ENCODE peak calls at places on chromosomes 5 and 9, in four cellular contexts. U is AG04450, T is aorta, I is Panc1. R is an unnamed sample.

GRCh38 chr9:37528652-37529072 is 42.9 kb downstream of the POLR1E start:
- DNase-seq in U (no peak), T (no peak), I (no peak), R (peak; percentile 69)

GRCh38 chr9:16532272-16532671 is 338.2 kb downstream of the BNC2 start:
- DNase-seq in U (no peak), I (no peak), T (no peak), R (no peak)

GRCh38 chr9:69542942-69543704 is 129.0 kb downstream of the APBA1 start:
- DNase-seq in U (no peak), T (no peak), I (no peak), R (no peak)

GRCh38 chr5:160108124-160108523 is 11.1 kb downstream of the PWWP2A start:
- DNase-seq in U (no peak), T (no peak), I (no peak), R (no peak)

GRCh38 chr9:111661802-111662491 is 542 bp downstream of the GNG10 start:
- DNase-seq in T (peak; percentile 86), I (no peak), U (no peak), R (no peak)

GRCh38 chr5:153552886-153553285 is 62.4 kb downstream of the GRIA1 start:
- DNase-seq in T (no peak), U (no peak), I (no peak), R (no peak)

GRCh38 chr9:89039092-89039465 is 47.8 kb downstream of the S1PR3 start:
- DNase-seq in I (no peak), T (no peak), U (no peak), R (no peak)

GRCh38 chr5:173932695-173933139 is 44.6 kb downstream of the CPEB4 start:
- DNase-seq in U (no peak), T (no peak), I (no peak), R (no peak)

GRCh38 chr9:123176949-123177348 is 91.4 kb downstream of the STRBP start:
- DNase-seq in T (no peak), U (no peak), I (no peak), R (no peak)

GRCh38 chr5:91329273-91329672 is 53.8 kb downstream of the ARRDC3 start:
- DNase-seq in T (no peak), I (no peak), U (no peak), R (no peak)

GRCh38 chr9:4222357-4222756 is 77.5 kb downstream of the GLIS3 start:
- DNase-seq in I (no peak), U (no peak), T (no peak), R (no peak)

GRCh38 chr5:93150311-93151012 is 430.6 kb downstream of the NR2F1-AS1 start:
- DNase-seq in I (no peak), T (no peak), U (no peak), R (peak; percentile 55)

GRCh38 chr9:118189615-118190014 is 485.4 kb downstream of the TLR4 start:
- DNase-seq in U (no peak), T (no peak), I (no peak), R (no peak)

GRCh38 chr9:122197334-122197872 is 31.4 kb downstream of the LHX6 start:
- DNase-seq in I (no peak), T (peak; percentile 16), U (no peak), R (no peak)

GRCh38 chr5:140260089-140260656 is 42.7 kb downstream of the PFDN1 start:
- DNase-seq in U (no peak), T (no peak), I (no peak), R (no peak)

GRCh38 chr5:113059232-113059805 is 82.7 kb downstream of the DCP2 start:
- DNase-seq in I (no peak), U (no peak), T (no peak), R (no peak)

GRCh38 chr9:115590016-115590415 is 472.1 kb upstream of the TNC start:
- DNase-seq in T (no peak), U (peak; percentile 88), I (no peak), R (peak; percentile 96)

GRCh38 chr5:26487553-26487952 is 550.8 kb downstream of the CDH9 start:
- DNase-seq in U (no peak), T (no peak), I (no peak), R (no peak)

GRCh38 chr9:109331353-109331752 is 10.5 kb upstream of the EPB41L4B start:
- DNase-seq in T (peak; percentile 77), I (no peak), U (no peak), R (no peak)

GRCh38 chr5:135307143-135307903 is 91.7 kb downstream of the MACROH2A1 start:
- DNase-seq in U (no peak), T (peak; percentile 45), I (no peak), R (no peak)

GRCh38 chr5:135039526-135040296 is 5.7 kb upstream of the PITX1 start:
- DNase-seq in I (no peak), U (no peak), T (peak; percentile 59), R (no peak)

GRCh38 chr5:126488362-126489065 is 65.3 kb downstream of the GRAMD2B start:
- DNase-seq in U (no peak), I (no peak), T (no peak), R (no peak)

GRCh38 chr5:133814152-133814551 is 154.3 kb downstream of the C5orf15 start:
- DNase-seq in I (no peak), T (peak; percentile 60), U (no peak), R (no peak)

GRCh38 chr9:20447291-20447690 is 175.0 kb downstream of the MLLT3 start:
- DNase-seq in I (no peak), U (no peak), T (no peak), R (no peak)

GRCh38 chr5:97764700-97765099 is 581.7 kb upstream of the RIOK2 start:
- DNase-seq in U (peak; percentile 42), I (peak; percentile 55), T (no peak), R (peak; percentile 63)

GRCh38 chr9:22210262-22210661 is 201.2 kb upstream of the CDKN2B start:
- DNase-seq in U (no peak), T (no peak), I (no peak), R (no peak)

GRCh38 chr5:76682395-76682794 is 33.5 kb upstream of the F2R start:
- DNase-seq in T (no peak), I (no peak), U (no peak), R (no peak)
- H3K27ac ChIP-seq in T (no peak overlapping the region), I (no peak overlapping the region), U (no peak overlapping the region), R (no peak overlapping the region)

DNA sequence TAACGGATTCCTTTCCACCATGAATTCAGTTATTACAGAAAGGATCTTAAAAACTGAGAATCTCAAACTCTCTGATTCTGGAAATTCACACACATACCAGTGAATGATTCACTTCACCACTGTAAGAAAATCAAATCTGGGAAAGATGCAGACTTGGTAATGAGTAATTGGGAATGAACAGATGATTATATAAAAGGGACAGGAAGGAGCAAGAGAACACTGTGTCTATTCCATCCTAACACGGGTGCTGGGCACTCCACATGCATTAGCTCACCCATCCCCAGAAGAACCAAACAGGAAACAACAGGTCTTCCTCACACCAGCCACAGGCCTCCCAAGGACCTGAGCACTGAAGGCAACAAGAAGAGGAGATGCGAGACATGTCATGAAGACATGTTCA is 74.8 kb upstream of the ZNF622 start:
- DNase-seq in U (no peak), T (no peak), I (no peak), R (peak; percentile 77)
- H3K27ac ChIP-seq in U (no peak overlapping the region), T (no peak overlapping the region), I (no peak overlapping the region), R (peak overlapping the region; percentile 84)

GRCh38 chr9:128054090-128054489 is 13.0 kb downstream of the NAIF1 start:
- DNase-seq in T (no peak), I (no peak), U (no peak), R (no peak)

GRCh38 chr9:128057724-128058409 is 9.3 kb downstream of the NAIF1 start:
- DNase-seq in U (no peak), T (no peak), I (no peak), R (no peak)

GRCh38 chr9:128056887-128057723 is 10.0 kb downstream of the NAIF1 start:
- DNase-seq in I (no peak), U (no peak), T (no peak), R (no peak)

GRCh38 chr9:128055222-128056040 is 11.7 kb downstream of the NAIF1 start:
- DNase-seq in T (no peak), I (no peak), U (no peak), R (no peak)

DNA sequence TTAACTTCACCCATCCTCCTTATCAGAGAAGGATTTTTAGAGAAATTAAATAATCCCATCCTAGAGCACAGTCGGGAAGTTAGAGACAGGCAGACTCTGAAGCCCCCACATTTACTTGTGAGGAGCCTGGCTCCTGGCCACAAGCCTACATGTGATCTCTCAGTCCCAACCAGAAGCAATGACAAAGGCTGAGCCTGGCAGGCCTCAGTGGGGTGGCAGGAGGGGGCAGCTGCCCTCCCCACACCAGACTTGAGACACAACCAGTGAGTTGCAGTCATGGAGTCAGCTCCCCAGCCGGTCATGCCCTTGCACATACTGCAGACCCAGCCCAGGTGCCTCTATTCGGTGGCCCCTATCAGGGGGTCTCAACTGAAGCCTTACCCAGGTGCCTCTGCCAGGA is 11.0 kb downstream of the NAIF1 start:
- DNase-seq in I (no peak), U (no peak), T (no peak), R (no peak)
- H3K27ac ChIP-seq in I (no peak overlapping the region), U (no peak overlapping the region), T (no peak overlapping the region), R (no peak overlapping the region)

GRCh38 chr5:147688965-147689364 is 93.6 kb downstream of the JAKMIP2 start:
- DNase-seq in I (no peak), T (peak; percentile 76), U (no peak), R (no peak)
- H3K27ac ChIP-seq in I (no peak overlapping the region), T (no peak overlapping the region), U (no peak overlapping the region), R (no peak overlapping the region)

DNA sequence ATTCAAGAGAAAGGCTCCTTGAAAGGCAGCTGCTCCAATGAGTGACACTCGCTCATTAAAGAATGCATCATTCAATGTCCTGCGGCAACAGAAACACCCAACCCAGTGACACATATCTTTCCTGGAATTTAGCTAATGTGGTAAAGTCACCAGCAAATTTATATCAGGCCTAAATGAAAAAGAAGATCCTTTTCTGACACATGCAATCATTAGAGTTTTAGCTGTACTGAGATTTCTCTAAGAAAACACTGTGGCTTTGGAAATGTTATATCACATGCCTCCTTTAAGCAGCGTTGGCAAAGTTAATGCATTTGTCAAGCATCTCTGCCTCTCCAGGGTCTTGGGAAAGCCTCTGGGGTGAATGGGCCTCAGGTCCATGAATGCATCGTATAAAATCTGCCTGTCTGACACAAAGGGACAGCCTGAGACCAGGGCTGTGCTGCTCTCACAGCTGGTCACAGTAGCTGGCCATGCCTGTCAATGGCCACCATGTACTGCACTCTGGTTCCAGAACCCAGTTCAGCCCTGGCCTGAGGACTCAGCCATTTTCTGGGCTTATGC is 128.5 kb downstream of the SPOCK1 start:
- DNase-seq in I (no peak), U (no peak), T (no peak), R (no peak)
- H3K27ac ChIP-seq in I (no peak overlapping the region), U (no peak overlapping the region), T (no peak overlapping the region), R (no peak overlapping the region)

DNA sequence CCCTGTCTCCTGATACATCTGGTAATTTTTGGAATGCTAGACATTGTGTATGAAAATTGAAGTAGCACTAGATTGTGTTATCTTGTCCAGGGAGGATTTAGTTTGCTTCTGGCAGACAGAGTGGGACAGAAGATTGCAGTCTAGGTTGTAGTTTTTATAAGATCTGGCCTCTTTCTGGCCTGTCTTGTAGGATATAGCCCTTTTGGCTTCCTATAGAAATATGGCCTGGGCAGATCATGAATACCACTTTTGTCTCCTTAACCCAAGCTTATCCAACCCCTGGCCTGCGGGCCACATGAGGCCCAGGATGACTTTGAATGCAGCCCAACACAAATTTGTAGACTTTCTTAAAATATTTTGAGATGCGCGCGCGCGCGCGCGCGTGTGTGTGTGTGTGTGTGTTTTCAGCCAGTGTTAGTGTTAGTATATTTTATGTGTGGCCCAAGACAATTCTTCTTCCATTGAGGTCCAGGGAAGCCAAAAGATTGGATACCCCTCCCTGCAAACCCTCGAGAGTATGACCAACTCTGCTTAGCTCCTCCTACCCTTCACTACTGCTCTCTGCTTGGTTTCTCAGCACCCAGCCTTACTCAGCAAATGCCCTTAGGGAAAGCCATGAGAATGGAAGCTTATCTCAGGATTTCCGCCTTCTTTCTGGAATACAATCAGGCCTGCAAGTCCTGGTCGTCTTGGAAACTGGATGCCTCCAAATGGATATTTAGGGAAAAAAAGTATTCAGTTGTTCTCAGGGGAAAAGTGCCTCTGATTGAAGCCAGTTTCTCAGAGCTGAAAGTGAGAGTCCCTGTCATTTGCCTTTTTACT is 26.6 kb downstream of the ANKRD33B start:
- DNase-seq in I (no peak), T (no peak), U (no peak), R (peak; percentile 53)
- H3K27ac ChIP-seq in I (peak overlapping the region; percentile 66), T (no peak overlapping the region), U (no peak overlapping the region), R (no peak overlapping the region)

R was measured in brain microvascular endothelial cell.